ENCODE peak calls at places on chromosomes 3 and 15, in seven cellular contexts. One of them, this sample, is unnamed.

GRCh38 chr3:13065727-13066126 is 7.5 kb downstream of the IQSEC1 start:
- DNase-seq in sigmoid colon: no peak
- DNase-seq in AG09309: no peak
- DNase-seq in stomach: no peak
- DNase-seq in transverse colon: no peak
- DNase-seq in adrenal gland: no peak
- DNase-seq in brain microvascular endothelial cell: no peak
- DNase-seq in this sample: no peak

GRCh38 chr3:113552851-113553250 is 20.5 kb downstream of the SIDT1 start:
- DNase-seq in sigmoid colon: no peak
- DNase-seq in AG09309: no peak
- DNase-seq in stomach: no peak
- DNase-seq in transverse colon: no peak
- DNase-seq in adrenal gland: no peak
- DNase-seq in brain microvascular endothelial cell: no peak
- DNase-seq in this sample: no peak

GRCh38 chr3:138082085-138082991 is 33.1 kb downstream of the DZIP1L start:
- DNase-seq in sigmoid colon: no peak
- DNase-seq in AG09309: peak; percentile 62
- DNase-seq in stomach: peak; percentile 47
- DNase-seq in transverse colon: no peak
- DNase-seq in adrenal gland: no peak
- DNase-seq in brain microvascular endothelial cell: peak; percentile 94
- DNase-seq in this sample: no peak

GRCh38 chr15:52558196-52558595 is 10.6 kb downstream of the ARPP19 start:
- DNase-seq in sigmoid colon: no peak
- DNase-seq in AG09309: no peak
- DNase-seq in stomach: no peak
- DNase-seq in transverse colon: no peak
- DNase-seq in adrenal gland: peak; percentile 54
- DNase-seq in brain microvascular endothelial cell: peak; percentile 85
- DNase-seq in this sample: no peak

GRCh38 chr3:137300703-137301102 is 342.9 kb downstream of the IL20RB start:
- DNase-seq in sigmoid colon: no peak
- DNase-seq in AG09309: no peak
- DNase-seq in stomach: no peak
- DNase-seq in transverse colon: no peak
- DNase-seq in adrenal gland: no peak
- DNase-seq in brain microvascular endothelial cell: no peak
- DNase-seq in this sample: no peak

GRCh38 chr3:10852031-10852795 is 36.2 kb downstream of the SLC6A11 start:
- DNase-seq in sigmoid colon: no peak
- DNase-seq in AG09309: no peak
- DNase-seq in stomach: no peak
- DNase-seq in transverse colon: no peak
- DNase-seq in adrenal gland: no peak
- DNase-seq in brain microvascular endothelial cell: no peak
- DNase-seq in this sample: no peak

GRCh38 chr3:97359958-97360357 is 404.6 kb upstream of the ARL6 start:
- DNase-seq in sigmoid colon: no peak
- DNase-seq in AG09309: no peak
- DNase-seq in stomach: no peak
- DNase-seq in transverse colon: no peak
- DNase-seq in adrenal gland: no peak
- DNase-seq in brain microvascular endothelial cell: no peak
- DNase-seq in this sample: no peak

GRCh38 chr3:186268616-186269448 is 93.2 kb downstream of the DGKG start:
- DNase-seq in sigmoid colon: no peak
- DNase-seq in AG09309: peak; percentile 7
- DNase-seq in stomach: no peak
- DNase-seq in transverse colon: no peak
- DNase-seq in adrenal gland: no peak
- DNase-seq in brain microvascular endothelial cell: no peak
- DNase-seq in this sample: peak; percentile 13

GRCh38 chr15:100713163-100713867 is 110.9 kb downstream of the ASB7 start:
- DNase-seq in sigmoid colon: peak; percentile 68
- DNase-seq in AG09309: no peak
- DNase-seq in stomach: no peak
- DNase-seq in transverse colon: peak; percentile 45
- DNase-seq in adrenal gland: no peak
- DNase-seq in brain microvascular endothelial cell: peak; percentile 77
- DNase-seq in this sample: no peak

GRCh38 chr3:42503251-42503924 is 945 bp downstream of the VIPR1 start:
- DNase-seq in sigmoid colon: peak; percentile 36
- DNase-seq in AG09309: no peak
- DNase-seq in stomach: peak; percentile 23
- DNase-seq in transverse colon: peak; percentile 14
- DNase-seq in adrenal gland: peak; percentile 11
- DNase-seq in brain microvascular endothelial cell: no peak
- DNase-seq in this sample: no peak
- H3K4me3 ChIP-seq in sigmoid colon: peak overlapping the region; percentile 42
- H3K4me3 ChIP-seq in AG09309: no peak overlapping the region
- H3K4me3 ChIP-seq in stomach: peak overlapping the region; percentile 67
- H3K4me3 ChIP-seq in transverse colon: peak overlapping the region; percentile 56
- H3K4me3 ChIP-seq in adrenal gland: no peak overlapping the region
- H3K4me3 ChIP-seq in brain microvascular endothelial cell: no peak overlapping the region
- H3K4me3 ChIP-seq in this sample: no peak overlapping the region

GRCh38 chr3:141738636-141739363 is 702 bp downstream of the RNF7 start:
- DNase-seq in sigmoid colon: no peak
- DNase-seq in AG09309: no peak
- DNase-seq in stomach: no peak
- DNase-seq in transverse colon: peak; percentile 82
- DNase-seq in adrenal gland: peak; percentile 35
- DNase-seq in brain microvascular endothelial cell: peak; percentile 30
- DNase-seq in this sample: no peak

GRCh38 chr3:141737108-141737507 is 990 bp upstream of the RNF7 start:
- DNase-seq in sigmoid colon: no peak
- DNase-seq in AG09309: no peak
- DNase-seq in stomach: no peak
- DNase-seq in transverse colon: peak; percentile 10
- DNase-seq in adrenal gland: no peak
- DNase-seq in brain microvascular endothelial cell: no peak
- DNase-seq in this sample: no peak

GRCh38 chr3:141740349-141740748 is 2.3 kb downstream of the RNF7 start:
- DNase-seq in sigmoid colon: no peak
- DNase-seq in AG09309: no peak
- DNase-seq in stomach: no peak
- DNase-seq in transverse colon: no peak
- DNase-seq in adrenal gland: no peak
- DNase-seq in brain microvascular endothelial cell: no peak
- DNase-seq in this sample: no peak

GRCh38 chr3:141737828-141738635 is at the start of gene RNF7:
- DNase-seq in sigmoid colon: peak; percentile 97
- DNase-seq in AG09309: peak; percentile 67
- DNase-seq in stomach: peak; percentile 96
- DNase-seq in transverse colon: peak; percentile 97
- DNase-seq in adrenal gland: peak; percentile 95
- DNase-seq in brain microvascular endothelial cell: peak; percentile 90
- DNase-seq in this sample: peak; percentile 94

DNA sequence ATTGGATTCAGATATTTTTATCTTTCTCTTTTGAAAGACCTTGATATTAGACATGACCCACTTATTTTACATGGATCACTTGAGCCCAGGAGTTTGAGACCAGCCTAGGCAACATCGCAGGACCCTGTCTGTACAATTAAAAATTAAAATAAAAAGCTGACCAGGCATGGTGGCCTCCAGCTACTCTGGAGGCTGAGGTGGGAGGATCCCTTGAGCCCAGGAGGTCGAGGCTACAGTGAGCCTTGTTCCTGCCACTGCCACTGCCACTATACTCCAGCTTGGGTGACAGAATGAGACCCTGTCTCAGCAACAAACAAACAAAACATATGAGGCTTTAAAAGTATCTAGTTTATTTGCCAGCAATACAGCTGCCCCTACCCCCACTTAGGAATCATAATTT is 1.6 kb downstream of the RNF7 start:
- DNase-seq in sigmoid colon: no peak
- DNase-seq in AG09309: no peak
- DNase-seq in stomach: no peak
- DNase-seq in transverse colon: no peak
- DNase-seq in adrenal gland: no peak
- DNase-seq in brain microvascular endothelial cell: no peak
- DNase-seq in this sample: no peak
- H3K4me3 ChIP-seq in sigmoid colon: peak overlapping the region; percentile 99
- H3K4me3 ChIP-seq in AG09309: peak overlapping the region; percentile 57
- H3K4me3 ChIP-seq in stomach: peak overlapping the region; percentile 71
- H3K4me3 ChIP-seq in transverse colon: peak overlapping the region; percentile 79
- H3K4me3 ChIP-seq in adrenal gland: no peak overlapping the region
- H3K4me3 ChIP-seq in brain microvascular endothelial cell: peak overlapping the region; percentile 98
- H3K4me3 ChIP-seq in this sample: no peak overlapping the region

GRCh38 chr3:58630710-58631092 is 35.9 kb downstream of the FAM3D start:
- DNase-seq in sigmoid colon: no peak
- DNase-seq in AG09309: no peak
- DNase-seq in stomach: no peak
- DNase-seq in transverse colon: no peak
- DNase-seq in adrenal gland: no peak
- DNase-seq in brain microvascular endothelial cell: no peak
- DNase-seq in this sample: no peak

GRCh38 chr3:58628823-58629562 is 37.6 kb downstream of the FAM3D start:
- DNase-seq in sigmoid colon: no peak
- DNase-seq in AG09309: peak; percentile 97
- DNase-seq in stomach: no peak
- DNase-seq in transverse colon: peak; percentile 52
- DNase-seq in adrenal gland: no peak
- DNase-seq in brain microvascular endothelial cell: peak; percentile 69
- DNase-seq in this sample: no peak

GRCh38 chr3:58631742-58632141 is 34.8 kb downstream of the FAM3D start:
- DNase-seq in sigmoid colon: no peak
- DNase-seq in AG09309: no peak
- DNase-seq in stomach: no peak
- DNase-seq in transverse colon: no peak
- DNase-seq in adrenal gland: no peak
- DNase-seq in brain microvascular endothelial cell: no peak
- DNase-seq in this sample: no peak

GRCh38 chr3:58629629-58630028 is 36.9 kb downstream of the FAM3D start:
- DNase-seq in sigmoid colon: no peak
- DNase-seq in AG09309: no peak
- DNase-seq in stomach: no peak
- DNase-seq in transverse colon: no peak
- DNase-seq in adrenal gland: no peak
- DNase-seq in brain microvascular endothelial cell: no peak
- DNase-seq in this sample: no peak

DNA sequence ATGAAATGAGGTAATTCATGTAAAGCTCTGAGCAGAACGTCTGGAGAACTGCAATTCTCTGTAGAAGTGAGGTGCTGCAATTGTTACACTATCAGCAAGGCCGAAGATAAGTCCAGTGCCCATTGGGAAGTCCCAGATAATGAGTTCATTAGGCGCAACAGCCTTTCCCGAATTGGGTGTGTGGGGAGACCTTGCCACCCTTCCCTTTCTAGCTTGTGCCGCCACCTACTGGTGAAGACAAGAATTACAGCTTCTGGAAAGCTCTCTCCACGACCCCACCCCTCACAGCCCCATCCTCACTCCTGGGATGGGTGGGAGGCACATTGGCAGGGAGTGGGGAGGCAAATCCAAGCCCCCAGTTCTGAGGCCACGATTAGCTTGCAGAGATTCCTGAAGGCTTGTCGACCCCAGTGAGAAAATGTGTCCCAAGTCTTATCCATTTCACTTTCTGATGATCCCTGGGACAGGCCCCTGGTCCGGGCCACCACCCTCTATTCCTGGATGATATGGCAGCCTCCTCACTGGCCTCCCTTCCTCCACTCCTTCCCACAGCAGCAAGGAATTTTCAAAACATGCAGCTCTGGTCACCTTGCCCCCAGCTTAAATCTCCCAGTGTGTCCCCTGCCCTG is 36.4 kb downstream of the FAM3D start:
- DNase-seq in sigmoid colon: peak; percentile 75
- DNase-seq in AG09309: peak; percentile 20
- DNase-seq in stomach: peak; percentile 66
- DNase-seq in transverse colon: peak; percentile 78
- DNase-seq in adrenal gland: peak; percentile 77
- DNase-seq in brain microvascular endothelial cell: peak; percentile 30
- DNase-seq in this sample: peak; percentile 63
- H3K4me3 ChIP-seq in sigmoid colon: no peak overlapping the region
- H3K4me3 ChIP-seq in AG09309: no peak overlapping the region
- H3K4me3 ChIP-seq in stomach: no peak overlapping the region
- H3K4me3 ChIP-seq in transverse colon: no peak overlapping the region
- H3K4me3 ChIP-seq in adrenal gland: no peak overlapping the region
- H3K4me3 ChIP-seq in brain microvascular endothelial cell: no peak overlapping the region
- H3K4me3 ChIP-seq in this sample: no peak overlapping the region

DNA sequence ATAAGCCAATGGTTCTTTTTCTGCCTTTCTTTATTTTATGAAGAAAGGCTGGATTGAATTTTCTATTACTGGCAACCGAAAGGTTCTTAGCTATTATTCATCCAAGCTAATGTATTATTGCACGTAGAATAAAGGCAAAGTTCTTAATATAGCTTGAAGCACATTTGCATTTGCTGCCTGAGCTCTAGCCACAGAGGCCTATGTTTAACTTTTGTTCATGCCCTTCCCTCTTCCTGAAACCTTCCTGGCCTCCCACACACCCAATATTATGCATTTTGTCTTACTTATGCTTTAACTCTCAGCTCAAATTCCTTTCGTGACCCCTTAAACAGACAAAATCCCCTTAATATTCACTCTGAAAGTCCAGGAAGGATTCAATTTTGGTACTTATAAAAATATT is 71.0 kb upstream of the ZNF280D start:
- DNase-seq in sigmoid colon: no peak
- DNase-seq in AG09309: no peak
- DNase-seq in stomach: no peak
- DNase-seq in transverse colon: no peak
- DNase-seq in adrenal gland: no peak
- DNase-seq in brain microvascular endothelial cell: no peak
- DNase-seq in this sample: no peak
- H3K4me3 ChIP-seq in sigmoid colon: no peak overlapping the region
- H3K4me3 ChIP-seq in AG09309: no peak overlapping the region
- H3K4me3 ChIP-seq in stomach: no peak overlapping the region
- H3K4me3 ChIP-seq in transverse colon: no peak overlapping the region
- H3K4me3 ChIP-seq in adrenal gland: no peak overlapping the region
- H3K4me3 ChIP-seq in brain microvascular endothelial cell: no peak overlapping the region
- H3K4me3 ChIP-seq in this sample: no peak overlapping the region

DNA sequence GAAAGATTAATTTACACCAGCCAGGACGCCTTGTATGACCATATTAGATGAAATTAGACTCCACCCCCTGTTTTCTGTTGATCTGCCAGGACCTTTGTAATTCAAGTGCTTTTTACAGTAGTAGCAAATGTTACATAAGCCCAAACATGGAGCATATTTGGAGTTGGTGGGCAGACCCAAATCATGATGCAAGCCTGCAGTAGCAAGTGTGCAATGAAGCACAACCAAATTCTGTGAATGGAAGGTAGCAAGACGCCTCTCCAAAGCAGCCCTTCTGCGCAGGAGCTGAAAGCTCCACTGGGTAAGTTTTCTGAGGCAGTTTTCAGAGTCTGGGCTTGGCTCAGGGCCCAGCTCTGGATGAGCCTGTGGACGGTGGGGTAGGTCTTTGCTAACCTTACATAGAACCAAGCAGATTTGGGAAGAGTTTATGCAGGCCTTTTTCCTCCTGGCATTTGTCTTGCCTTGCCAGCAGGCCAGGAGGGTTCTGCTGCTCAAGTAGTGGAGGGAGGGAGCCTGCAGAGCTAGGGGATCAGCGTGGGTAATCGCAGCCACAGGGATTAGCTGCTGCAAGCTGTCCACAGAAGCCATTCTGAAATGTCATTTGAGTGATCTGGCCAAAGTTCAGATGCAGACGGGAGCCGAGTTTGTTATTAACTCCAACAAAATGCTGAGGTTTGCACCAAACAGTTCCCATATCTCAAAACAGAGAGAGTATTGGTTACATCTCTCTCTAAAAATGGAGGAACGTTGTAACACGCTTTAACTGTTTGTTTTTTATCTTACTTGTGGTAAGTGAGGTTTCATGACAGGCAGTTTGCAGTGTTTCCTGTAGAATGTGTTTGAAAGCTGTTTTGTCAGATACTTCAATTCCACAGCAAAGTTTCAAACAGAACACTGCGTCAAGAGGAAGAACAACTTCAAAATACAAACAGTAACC is 55.4 kb downstream of the PSMD6 start:
- DNase-seq in sigmoid colon: peak; percentile 74
- DNase-seq in AG09309: no peak
- DNase-seq in stomach: no peak
- DNase-seq in transverse colon: peak; percentile 57
- DNase-seq in adrenal gland: peak; percentile 44
- DNase-seq in brain microvascular endothelial cell: peak; percentile 51
- DNase-seq in this sample: peak; percentile 89
- H3K4me3 ChIP-seq in sigmoid colon: peak overlapping the region; percentile 21
- H3K4me3 ChIP-seq in AG09309: no peak overlapping the region
- H3K4me3 ChIP-seq in stomach: peak overlapping the region; percentile 38
- H3K4me3 ChIP-seq in transverse colon: peak overlapping the region; percentile 42
- H3K4me3 ChIP-seq in adrenal gland: no peak overlapping the region
- H3K4me3 ChIP-seq in brain microvascular endothelial cell: peak overlapping the region; percentile 1
- H3K4me3 ChIP-seq in this sample: no peak overlapping the region